ENCODE peak calls at places on chromosomes 11 and 22, in six cellular contexts. P is CD4-positive, alpha-beta T cell; I is activated T-cell treated with anti-CD3 and anti-CD28 coated beads for 1 hour; K is stimulated activated CD8-positive, alpha-beta memory T cell treated with anti-CD3 and anti-CD28 coated beads, Interleukin-4, amount 100 ng/mL, for 1 hour; Z is cardiac fibroblast; W is stimulated activated CD4-positive, alpha-beta T cell treated with anti-CD3 and anti-CD28 coated beads, Interleukin-4, amount 100 ng/mL, for 4 hours. X is an unnamed sample.
A peak's percentile ranks its signal among the peaks of the same experiment; 100 is the strongest.

GRCh38 chr11:71078482-71078881 is 173.9 kb downstream of the SHANK2 start:
- DNase-seq in Z (no peak), I (no peak), W (no peak), P (no peak), K (no peak), X (no peak)

GRCh38 chr11:103537904-103538502 is 428.8 kb downstream of the DYNC2H1 start:
- DNase-seq in Z (peak; percentile 76), W (no peak), K (no peak), I (no peak), P (no peak), X (peak; percentile 11)

GRCh38 chr22:20392983-20393704 is 807 bp upstream of the ZNF74 start:
- DNase-seq in W (no peak), K (no peak), I (no peak), Z (no peak), P (no peak), X (no peak)

GRCh38 chr11:130837194-130837593 is 79.1 kb downstream of the SNX19 start:
- DNase-seq in K (no peak), P (no peak), I (no peak), W (no peak), Z (no peak), X (no peak)

GRCh38 chr11:63843042-63843441 is 4.1 kb downstream of the MARK2 start:
- DNase-seq in K (no peak), I (no peak), Z (no peak), W (no peak), P (no peak), X (no peak)

GRCh38 chr22:17436382-17436951 is 67.2 kb downstream of the CECR2 start:
- DNase-seq in Z (peak; percentile 48), K (no peak), I (no peak), P (no peak), W (no peak), X (peak; percentile 34)

GRCh38 chr11:44939673-44940072 is 11.0 kb downstream of the TP53I11 start:
- DNase-seq in W (no peak), K (no peak), P (no peak), Z (no peak), I (no peak), X (peak; percentile 67)

GRCh38 chr11:57316017-57316416 is 8.7 kb downstream of the TNKS1BP1 start:
- DNase-seq in Z (no peak), W (no peak), K (no peak), I (no peak), P (no peak), X (no peak)

GRCh38 chr11:2899080-2899783 is 13.7 kb upstream of the CDKN1C start:
- DNase-seq in Z (no peak), W (no peak), K (no peak), I (no peak), P (no peak), X (peak; percentile 77)

GRCh38 chr11:96317576-96317975 is 25.4 kb downstream of the MAML2 start:
- DNase-seq in Z (no peak), P (no peak), I (no peak), K (no peak), W (no peak), X (peak; percentile 9)

GRCh38 chr22:35419756-35420155 is 19.8 kb downstream of the MCM5 start:
- DNase-seq in I (no peak), P (no peak), Z (no peak), K (no peak), W (no peak), X (no peak)

GRCh38 chr22:46357186-46357500 is 21.6 kb downstream of the TRMU start:
- DNase-seq in K (no peak), Z (no peak), P (no peak), I (no peak), W (no peak), X (no peak)

GRCh38 chr11:62024975-62025374 is 57.5 kb upstream of the FTH1 start:
- DNase-seq in I (no peak), K (no peak), W (no peak), P (peak; percentile 13), Z (no peak), X (peak; percentile 67)

GRCh38 chr11:84906995-84907394 is 720.1 kb downstream of the DLG2 start:
- DNase-seq in K (no peak), W (no peak), I (no peak), Z (peak; percentile 77), P (no peak), X (no peak)

GRCh38 chr11:2564588-2565440 is 120.0 kb downstream of the KCNQ1 start:
- DNase-seq in Z (no peak), K (no peak), W (no peak), I (no peak), P (no peak), X (no peak)

GRCh38 chr22:37079668-37080171 is 28.2 kb downstream of the KCTD17 start:
- DNase-seq in K (peak; percentile 53), W (peak; percentile 83), P (peak; percentile 67), Z (peak; percentile 70), I (peak; percentile 55), X (peak; percentile 9)

GRCh38 chr11:130473795-130474377 is 25.4 kb downstream of the ADAMTS15 start:
- DNase-seq in W (no peak), P (no peak), I (no peak), Z (no peak), K (no peak), X (no peak)

GRCh38 chr11:32899423-32899822 is 6.8 kb downstream of the QSER1 start:
- DNase-seq in Z (no peak), I (no peak), W (no peak), P (no peak), K (no peak), X (no peak)

GRCh38 chr11:109808569-109808968 is 284.6 kb upstream of the ZC3H12C start:
- DNase-seq in K (no peak), I (no peak), Z (peak; percentile 58), W (no peak), P (no peak), X (peak; percentile 44)

GRCh38 chr11:33542921-33543320 is 157.7 kb downstream of the C11orf91 start:
- DNase-seq in Z (peak; percentile 67), K (no peak), I (peak; percentile 12), P (peak; percentile 6), W (no peak), X (no peak)

GRCh38 chr11:130201026-130201425 is 41.4 kb downstream of the ST14 start:
- DNase-seq in K (no peak), I (no peak), P (no peak), Z (no peak), W (no peak), X (no peak)